ENCODE peak calls at places on chromosome 12, in eight cellular contexts. V is upper lobe of right lung, H is tibial nerve, W is right cardiac atrium, U is AG04450, I is epithelial cell of esophagus, A is IMR-90, Z is iPS DF 6.9. M is an unnamed sample.
A peak's percentile ranks its signal among the peaks of the same experiment; 100 is the strongest.

GRCh38 chr12:47079894-47080724 is at the start of gene AMIGO2:
- DNase-seq in Z (no peak), I (peak; percentile 67), W (peak; percentile 83), U (no peak), H (peak; percentile 34), A (peak; percentile 54), V (peak; percentile 80), M (peak; percentile 46)

GRCh38 chr12:53561590-53561953 is 54.3 kb upstream of the NPFF start:
- DNase-seq in W (no peak), H (no peak), V (no peak), U (peak; percentile 63), A (peak; percentile 92), Z (no peak), I (peak; percentile 84), M (peak; percentile 93)

GRCh38 chr12:55745361-55746146 is 2.6 kb downstream of the GDF11 start:
- DNase-seq in H (no peak), I (no peak), Z (no peak), A (no peak), V (no peak), U (no peak), W (no peak), M (no peak)

GRCh38 chr12:66288121-66288520 is 14.2 kb upstream of the HELB start:
- DNase-seq in V (no peak), Z (no peak), W (no peak), H (no peak), I (no peak), A (no peak), U (no peak), M (no peak)

GRCh38 chr12:110849748-110850403 is 3.1 kb downstream of the CCDC63 start:
- DNase-seq in A (no peak), H (no peak), U (no peak), V (no peak), W (no peak), Z (no peak), I (no peak), M (no peak)

GRCh38 chr12:132218915-132219314 is 74.7 kb downstream of the NOC4L start:
- DNase-seq in V (peak; percentile 53), Z (peak; percentile 29), U (no peak), H (no peak), A (no peak), W (no peak), I (no peak), M (no peak)

GRCh38 chr12:94074970-94075695 is 73.2 kb upstream of the PLXNC1 start:
- DNase-seq in V (peak; percentile 73), Z (no peak), A (peak; percentile 89), H (peak; percentile 63), W (peak; percentile 65), U (peak; percentile 71), I (peak; percentile 88), M (peak; percentile 95)

GRCh38 chr12:15796493-15797141 is 7.4 kb upstream of the EPS8 start:
- DNase-seq in V (no peak), Z (no peak), U (no peak), A (peak; percentile 72), H (no peak), W (no peak), I (no peak), M (peak; percentile 86)

GRCh38 chr12:26097046-26097878 is 27.6 kb downstream of the BHLHE41 start:
- DNase-seq in Z (no peak), U (peak; percentile 58), W (peak; percentile 64), I (peak; percentile 87), H (peak; percentile 48), V (peak; percentile 77), A (peak; percentile 76), M (peak; percentile 80)

GRCh38 chr12:68953536-68953935 is 20.6 kb upstream of the CPM start:
- DNase-seq in H (no peak), W (no peak), A (no peak), V (no peak), U (no peak), Z (no peak), I (peak; percentile 38), M (no peak)

GRCh38 chr12:107327783-107328182 is 234.4 kb upstream of the CRY1 start:
- DNase-seq in Z (no peak), I (no peak), W (no peak), U (no peak), A (no peak), H (no peak), V (no peak), M (no peak)

GRCh38 chr12:124510301-124510970 is 57.0 kb downstream of the NCOR2 start:
- DNase-seq in V (no peak), A (no peak), W (no peak), H (no peak), U (no peak), I (peak; percentile 33), Z (no peak), M (no peak)

GRCh38 chr12:122190842-122191668 is 8.1 kb downstream of the LRRC43 start:
- DNase-seq in W (peak; percentile 29), A (peak; percentile 59), V (peak; percentile 76), I (peak; percentile 75), Z (peak; percentile 57), U (peak; percentile 15), H (no peak), M (peak; percentile 64)

GRCh38 chr12:104671407-104672095 is 214.8 kb downstream of the CHST11 start:
- DNase-seq in H (peak; percentile 81), A (peak; percentile 84), W (peak; percentile 87), I (peak; percentile 94), U (no peak), Z (no peak), V (peak; percentile 93), M (peak; percentile 91)

GRCh38 chr12:20808521-20808920 is 2.0 kb upstream of the SLCO1B3 start:
- DNase-seq in V (no peak), A (no peak), U (no peak), Z (no peak), I (no peak), W (no peak), H (no peak), M (no peak)

GRCh38 chr12:28068467-28068866 is 95.9 kb upstream of the PTHLH start:
- DNase-seq in V (no peak), A (no peak), U (no peak), Z (no peak), I (no peak), W (no peak), H (no peak), M (no peak)

GRCh38 chr12:28063355-28063885 is 90.9 kb upstream of the PTHLH start:
- DNase-seq in H (no peak), A (no peak), U (no peak), V (no peak), Z (no peak), I (no peak), W (no peak), M (no peak)

GRCh38 chr12:28065889-28066630 is 93.5 kb upstream of the PTHLH start:
- DNase-seq in H (no peak), A (no peak), V (no peak), Z (no peak), W (no peak), U (no peak), I (no peak), M (no peak)

GRCh38 chr12:28066879-28067278 is 94.3 kb upstream of the PTHLH start:
- DNase-seq in A (no peak), H (no peak), W (no peak), Z (no peak), V (no peak), U (no peak), I (no peak), M (no peak)

DNA sequence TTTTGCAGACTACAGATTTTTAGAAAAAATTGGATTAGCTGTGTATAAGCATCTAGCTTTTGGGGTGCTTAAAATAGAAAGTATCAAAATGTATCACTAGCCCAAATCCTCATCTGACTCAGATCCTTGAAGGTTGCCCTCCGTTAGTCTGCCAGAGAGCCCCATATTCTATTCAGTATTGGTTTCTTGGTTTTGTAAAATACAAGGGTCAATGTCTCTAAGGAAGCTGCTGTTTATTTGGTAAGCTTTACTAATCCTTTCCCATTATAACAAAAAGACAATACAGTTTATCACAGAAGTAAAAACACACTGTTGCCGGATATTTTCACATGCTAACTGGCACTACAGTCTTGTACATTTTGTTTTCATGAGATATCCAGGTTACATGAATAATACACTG is 92.8 kb upstream of the PTHLH start:
- DNase-seq in Z (no peak), A (no peak), W (no peak), V (no peak), I (no peak), H (no peak), U (no peak), M (no peak)
- H3K4me3 ChIP-seq in Z (no peak overlapping the region), A (no peak overlapping the region), W (no peak overlapping the region), V (no peak overlapping the region), I (no peak overlapping the region), H (no peak overlapping the region), U (no peak overlapping the region), M (no peak overlapping the region)

GRCh38 chr12:12451063-12451462 is 94.2 kb downstream of the BORCS5 start:
- DNase-seq in W (no peak), Z (no peak), A (no peak), U (no peak), V (no peak), H (no peak), I (no peak), M (no peak)

GRCh38 chr12:12447837-12448236 is 91.0 kb downstream of the BORCS5 start:
- DNase-seq in H (no peak), W (no peak), I (no peak), Z (no peak), A (no peak), U (no peak), V (no peak), M (no peak)

GRCh38 chr12:12452326-12452725 is 95.4 kb downstream of the BORCS5 start:
- DNase-seq in V (no peak), U (no peak), I (no peak), Z (no peak), H (no peak), A (no peak), W (no peak), M (no peak)

GRCh38 chr12:12449533-12450025 is 92.7 kb downstream of the BORCS5 start:
- DNase-seq in W (no peak), A (peak; percentile 16), Z (no peak), H (no peak), U (no peak), I (peak; percentile 98), V (no peak), M (peak; percentile 49)

DNA sequence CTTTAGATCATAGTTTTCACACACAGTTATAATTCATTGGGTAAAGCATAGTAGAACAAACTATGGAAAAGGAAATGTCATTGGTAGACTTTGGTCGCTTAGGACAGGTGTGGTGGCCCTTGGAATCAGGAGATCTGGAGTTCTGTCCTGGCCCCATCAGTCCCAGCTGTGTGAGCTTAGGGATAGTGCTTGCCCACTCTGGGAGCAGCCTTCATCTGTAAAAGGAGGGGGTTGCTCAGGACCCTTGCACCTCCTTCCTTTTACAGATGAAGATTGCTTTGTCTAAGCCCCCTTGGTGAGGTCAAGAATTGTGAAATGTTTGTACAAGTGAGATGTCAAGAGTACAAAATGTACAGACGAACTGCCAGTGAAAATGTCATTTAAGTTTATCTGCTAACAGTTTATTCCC is 93.2 kb downstream of the BORCS5 start:
- DNase-seq in U (no peak), Z (no peak), W (no peak), H (no peak), V (no peak), A (no peak), I (no peak), M (no peak)
- H3K4me3 ChIP-seq in U (no peak overlapping the region), Z (no peak overlapping the region), W (no peak overlapping the region), H (no peak overlapping the region), V (no peak overlapping the region), A (no peak overlapping the region), I (no peak overlapping the region), M (no peak overlapping the region)

GRCh38 chr12:88237954-88238353 is 95.8 kb downstream of the TMTC3 start:
- DNase-seq in I (peak; percentile 84), Z (no peak), U (no peak), A (peak; percentile 84), H (no peak), W (no peak), V (no peak), M (peak; percentile 85)
- H3K4me3 ChIP-seq in I (no peak overlapping the region), Z (no peak overlapping the region), U (no peak overlapping the region), A (no peak overlapping the region), H (no peak overlapping the region), W (no peak overlapping the region), V (no peak overlapping the region), M (no peak overlapping the region)

GRCh38 chr12:123268850-123269249 is 2.8 kb downstream of the CDK2AP1 start:
- DNase-seq in A (no peak), H (no peak), V (no peak), Z (no peak), U (no peak), I (no peak), W (peak; percentile 31), M (no peak)
- H3K4me3 ChIP-seq in A (peak overlapping the region; percentile 74), H (peak overlapping the region; percentile 78), V (no peak overlapping the region), Z (no peak overlapping the region), U (peak overlapping the region; percentile 87), I (no peak overlapping the region), W (no peak overlapping the region), M (peak overlapping the region; percentile 77)

M was measured in fibroblast of mammary gland.